ENCODE peak calls at places on chromosomes 6 and 20, in eight cellular contexts. X is pancreas, F is fibroblast of pulmonary artery, U is epithelial cell of esophagus, Y is gastrocnemius medialis, I is iPS DF 6.9, R is AG10803, E is fibroblast of mammary gland. V is an unnamed sample.

GRCh38 chr20:3777726-3778629 is 3.3 kb downstream of the SPEF1 start:
- DNase-seq in E (peak), R (peak), X (peak), Y (no peak), I (no peak), U (peak), F (peak), V (peak)

GRCh38 chr20:21643417-21643816 is 62.0 kb upstream of the PAX1 start:
- DNase-seq in X (no peak), R (no peak), E (no peak), U (peak), F (no peak), Y (no peak), I (no peak), V (no peak)

GRCh38 chr20:50309280-50309763 is 118.7 kb downstream of the CEBPB start:
- DNase-seq in R (peak), I (no peak), U (no peak), E (peak), Y (no peak), X (no peak), F (peak), V (peak)

GRCh38 chr6:32177182-32177787 is 920 bp upstream of the RNF5 start:
- DNase-seq in I (peak), Y (no peak), E (no peak), U (no peak), R (no peak), F (no peak), X (no peak), V (no peak)

GRCh38 chr6:169188051-169188863 is 65.4 kb downstream of the THBS2 start:
- DNase-seq in Y (no peak), X (no peak), I (no peak), U (peak), E (peak), F (peak), R (peak), V (peak)

GRCh38 chr6:40210628-40211056 is 276.4 kb upstream of the MOCS1 start:
- DNase-seq in U (no peak), R (no peak), F (no peak), X (peak), I (no peak), Y (no peak), E (no peak), V (no peak)

GRCh38 chr6:43990627-43991619 is 136.3 kb downstream of the MRPL14 start:
- DNase-seq in U (no peak), F (peak), E (peak), X (peak), R (peak), I (no peak), Y (peak), V (peak)

GRCh38 chr6:115495184-115495583 is 565.5 kb downstream of the FRK start:
- DNase-seq in I (no peak), Y (no peak), U (no peak), R (no peak), F (no peak), E (no peak), X (no peak), V (no peak)

GRCh38 chr6:37942606-37943376 is 123.3 kb downstream of the ZFAND3 start:
- DNase-seq in I (no peak), E (no peak), X (no peak), U (peak), F (no peak), Y (no peak), R (no peak), V (no peak)

GRCh38 chr6:139341060-139341459 is 33.4 kb downstream of the CITED2 start:
- DNase-seq in I (no peak), U (no peak), Y (no peak), R (no peak), E (no peak), F (no peak), X (no peak), V (no peak)

GRCh38 chr6:127520061-127520460 is 926 bp upstream of the MTCL3 start:
- DNase-seq in X (no peak), Y (no peak), R (no peak), E (peak), U (peak), F (peak), I (no peak), V (peak)

GRCh38 chr6:148272084-148272483 is 70.6 kb upstream of the SASH1 start:
- DNase-seq in U (peak), E (peak), R (peak), X (no peak), I (no peak), F (peak), Y (no peak), V (peak)

GRCh38 chr20:60957621-60958020 is 294.4 kb upstream of the CDH4 start:
- DNase-seq in I (no peak), Y (no peak), R (no peak), F (no peak), X (no peak), U (no peak), E (no peak), V (no peak)

GRCh38 chr6:1251198-1252155 is 60.4 kb upstream of the FOXQ1 start:
- DNase-seq in F (no peak), X (no peak), I (no peak), Y (no peak), R (no peak), U (no peak), E (no peak), V (no peak)

GRCh38 chr20:16167423-16167822 is 405.8 kb downstream of the KIF16B start:
- DNase-seq in F (no peak), I (no peak), U (no peak), X (no peak), Y (no peak), E (no peak), R (no peak), V (no peak)

GRCh38 chr6:88490195-88490594 is 324.0 kb upstream of the CNR1 start:
- DNase-seq in I (no peak), X (no peak), Y (no peak), F (no peak), E (no peak), R (no peak), U (no peak), V (no peak)

DNA sequence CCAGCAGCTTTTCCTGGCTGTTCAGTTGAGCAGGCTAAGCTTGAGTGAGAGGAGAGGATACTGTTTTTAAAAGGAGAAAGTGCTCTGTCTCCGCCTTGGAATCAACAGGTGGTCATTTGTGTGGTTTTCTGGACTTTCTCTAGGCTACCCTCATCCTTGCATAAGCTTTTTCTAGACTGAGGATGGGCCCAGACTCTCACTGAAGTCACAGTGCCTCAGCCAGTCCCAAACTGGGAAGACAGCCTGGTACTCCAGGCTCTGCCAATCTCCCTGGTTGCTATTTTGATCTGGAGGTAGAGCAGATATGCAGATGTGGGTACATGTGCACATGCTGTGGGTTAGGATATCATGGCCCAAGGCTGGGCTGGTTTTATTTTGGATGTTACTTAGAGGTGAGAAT is 7.0 kb downstream of the SCUBE3 start:
- DNase-seq in X (no peak), I (no peak), R (no peak), Y (no peak), U (no peak), F (no peak), E (no peak), V (no peak)
- H3K4me3 ChIP-seq in X (no peak), I (no peak), R (no peak), Y (no peak), U (no peak), F (no peak), E (no peak), V (no peak)

DNA sequence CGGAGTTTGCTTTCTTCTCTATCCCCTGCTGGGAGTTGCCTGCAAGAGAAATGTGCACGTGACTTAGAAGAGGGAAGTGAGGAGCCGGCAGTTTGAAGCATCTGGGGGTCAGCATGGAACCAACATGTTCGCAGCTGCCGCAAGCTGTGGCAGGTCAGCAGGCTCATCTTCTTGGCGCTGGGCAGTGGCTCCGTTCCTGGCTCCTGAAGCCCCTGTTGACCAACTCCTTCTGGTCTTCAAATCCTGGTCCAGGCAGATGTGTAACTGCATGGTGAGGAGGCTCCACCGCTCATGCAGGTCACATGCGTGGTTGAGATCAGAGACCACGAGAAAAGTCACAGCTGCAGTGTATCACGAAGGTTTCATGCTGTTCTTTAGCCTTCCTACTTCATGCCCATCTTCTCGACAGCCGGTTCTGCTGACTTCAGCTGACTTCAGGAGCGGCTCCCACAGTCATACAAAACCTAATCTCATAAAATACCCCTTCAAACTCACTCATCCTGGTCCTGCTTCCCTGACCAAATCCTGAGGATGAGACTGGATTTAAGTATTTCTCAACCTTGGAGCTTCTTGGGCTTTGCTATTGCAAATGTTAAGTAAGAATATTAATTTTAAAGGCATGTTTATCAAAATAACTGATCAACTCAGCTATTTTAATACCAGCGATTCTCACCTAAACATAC is 44.9 kb upstream of the BCAS1 start:
- DNase-seq in U (no peak), I (no peak), R (no peak), E (peak), F (peak), Y (no peak), X (no peak), V (peak)
- H3K4me3 ChIP-seq in U (no peak), I (no peak), R (no peak), E (no peak), F (no peak), Y (no peak), X (no peak), V (no peak)

GRCh38 chr6:156781882-156782631 is 4.9 kb downstream of the ARID1B start:
- DNase-seq in Y (no peak), X (no peak), F (no peak), R (no peak), U (no peak), E (peak), I (no peak), V (no peak)
- H3K4me3 ChIP-seq in Y (peak), X (no peak), F (peak), R (peak), U (peak), E (peak), I (no peak), V (peak)

DNA sequence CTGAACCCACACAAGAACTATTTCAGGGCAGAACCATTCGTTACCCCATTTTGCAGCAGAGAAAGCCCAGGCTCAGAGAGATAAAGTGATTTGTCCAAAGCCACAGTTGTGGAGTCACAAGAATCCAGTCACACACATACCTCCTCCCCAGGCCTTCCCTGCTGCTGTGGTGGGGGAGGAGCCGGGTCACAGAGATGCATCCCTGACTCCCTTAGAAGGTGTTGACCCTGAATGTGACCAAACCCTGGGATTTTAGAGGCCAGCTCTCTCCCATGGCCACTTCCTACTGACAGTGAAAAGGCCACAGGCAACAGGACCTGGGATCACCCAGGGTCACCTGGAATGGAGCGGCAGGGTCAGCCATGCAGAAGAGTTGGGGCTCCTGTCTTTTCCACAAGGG is 48.6 kb downstream of the CHMP4B start:
- DNase-seq in I (no peak), X (no peak), Y (no peak), E (no peak), F (no peak), R (no peak), U (no peak), V (no peak)
- H3K4me3 ChIP-seq in I (no peak), X (no peak), Y (no peak), E (no peak), F (no peak), R (no peak), U (no peak), V (no peak)

DNA sequence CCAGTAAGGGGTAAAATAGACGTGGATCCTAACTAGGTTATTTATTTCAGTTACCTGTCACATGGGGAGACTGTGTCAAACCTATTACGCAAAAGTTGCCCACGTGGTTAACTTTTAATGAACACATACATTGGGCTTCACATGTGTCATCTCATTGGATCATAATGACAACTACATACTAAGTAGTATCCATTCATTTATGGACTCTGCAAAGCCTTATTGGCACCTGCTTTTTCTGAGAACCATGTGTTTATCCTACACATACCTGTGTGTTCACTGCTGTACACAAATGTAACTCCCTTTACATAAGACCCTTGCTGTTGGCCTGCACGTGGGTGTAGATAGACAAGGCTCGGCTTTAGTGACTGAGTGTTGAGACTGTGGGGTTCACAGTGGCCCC is 5.1 kb downstream of the BPIFA1 start:
- DNase-seq in R (no peak), X (no peak), F (no peak), E (no peak), Y (no peak), U (no peak), I (no peak), V (no peak)
- H3K4me3 ChIP-seq in R (no peak), X (no peak), F (no peak), E (no peak), Y (no peak), U (no peak), I (no peak), V (no peak)

V was measured in choroid plexus epithelial cell.